ENCODE peak calls at places on chromosome 22, in seven cellular contexts. F is A549, A is IMR-90, G is right lobe of liver, S is suprapubic skin, D is ovary, E is vagina. K is an unnamed sample.

GRCh38 chr22:17969732-17970131 is 54.6 kb downstream of the MICAL3 start:
- DNase-seq in F (peak; percentile 58), A (peak; percentile 99), G (no peak), S (no peak), D (peak; percentile 56), E (no peak), K (no peak)

GRCh38 chr22:31680764-31681624 is 19.0 kb upstream of the PISD start:
- DNase-seq in F (no peak), A (peak; percentile 79), G (no peak), S (no peak), D (no peak), E (no peak), K (no peak)

GRCh38 chr22:32644252-32645100 is 157.0 kb upstream of the TIMP3 start:
- DNase-seq in F (no peak), A (peak; percentile 59), G (peak; percentile 75), S (peak; percentile 84), D (peak; percentile 55), E (no peak), K (peak; percentile 48)

GRCh38 chr22:20021196-20022181 is 579 bp downstream of the TANGO2 start:
- DNase-seq in F (no peak), A (peak; percentile 54), G (peak; percentile 83), S (no peak), D (no peak), E (no peak), K (peak; percentile 96)

GRCh38 chr22:19115628-19116027 is 6.6 kb downstream of the DGCR2 start:
- DNase-seq in F (no peak), A (no peak), G (no peak), S (no peak), D (no peak), E (no peak), K (no peak)

GRCh38 chr22:50102946-50103345 is 13.1 kb downstream of the MOV10L1 start:
- DNase-seq in F (peak; percentile 10), A (no peak), G (peak; percentile 55), S (no peak), D (no peak), E (no peak), K (peak; percentile 32)

GRCh38 chr22:24406322-24407277 is 20.8 kb upstream of the ADORA2A start:
- DNase-seq in F (no peak), A (no peak), G (peak; percentile 28), S (no peak), D (peak; percentile 39), E (no peak), K (no peak)

GRCh38 chr22:49010086-49010863 is 817.4 kb downstream of the BRD1 start:
- DNase-seq in F (no peak), A (no peak), G (no peak), S (no peak), D (peak; percentile 17), E (no peak), K (no peak)

GRCh38 chr22:44003776-44004460 is 20.2 kb upstream of the PARVB start:
- DNase-seq in F (no peak), A (no peak), G (no peak), S (no peak), D (no peak), E (no peak), K (no peak)

GRCh38 chr22:19228174-19228573 is 49.6 kb upstream of the SLC25A1 start:
- DNase-seq in F (no peak), A (no peak), G (no peak), S (no peak), D (no peak), E (no peak), K (peak; percentile 84)

GRCh38 chr22:31898911-31899310 is 45.4 kb upstream of the YWHAH start:
- DNase-seq in F (no peak), A (no peak), G (no peak), S (no peak), D (no peak), E (no peak), K (no peak)

GRCh38 chr22:39278040-39278439 is 33.3 kb upstream of the PDGFB start:
- DNase-seq in F (no peak), A (peak; percentile 53), G (peak; percentile 62), S (no peak), D (no peak), E (no peak), K (no peak)

GRCh38 chr22:40026641-40027040 is 31.9 kb downstream of the FAM83F start:
- DNase-seq in F (no peak), A (no peak), G (no peak), S (no peak), D (no peak), E (no peak), K (no peak)

GRCh38 chr22:49525776-49526535 is 301.7 kb downstream of the BRD1 start:
- DNase-seq in F (no peak), A (no peak), G (no peak), S (no peak), D (no peak), E (no peak), K (peak; percentile 18)

GRCh38 chr22:31504282-31504681 is 7.9 kb downstream of the SFI1 start:
- DNase-seq in F (no peak), A (peak; percentile 65), G (no peak), S (no peak), D (no peak), E (no peak), K (no peak)

GRCh38 chr22:31532060-31532459 is 35.7 kb downstream of the SFI1 start:
- DNase-seq in F (no peak), A (peak; percentile 3), G (no peak), S (no peak), D (no peak), E (no peak), K (no peak)

GRCh38 chr22:44248926-44249325 is 63.8 kb downstream of the SHISAL1 start:
- DNase-seq in F (no peak), A (no peak), G (no peak), S (no peak), D (no peak), E (no peak), K (no peak)

GRCh38 chr22:44524806-44525205 is 26.8 kb upstream of the RTL6 start:
- DNase-seq in F (no peak), A (no peak), G (no peak), S (peak; percentile 10), D (no peak), E (no peak), K (no peak)

GRCh38 chr22:39207141-39208012 is 37.4 kb downstream of the PDGFB start:
- DNase-seq in F (no peak), A (peak; percentile 11), G (no peak), S (peak; percentile 60), D (no peak), E (no peak), K (no peak)

GRCh38 chr22:17086750-17087149 is 1.9 kb downstream of the IL17RA start:
- DNase-seq in F (no peak), A (no peak), G (no peak), S (peak; percentile 54), D (no peak), E (no peak), K (no peak)

GRCh38 chr22:32475428-32476010 is 908 bp downstream of the FBXO7 start:
- DNase-seq in F (no peak), A (no peak), G (peak; percentile 35), S (no peak), D (peak; percentile 50), E (no peak), K (peak; percentile 66)

GRCh38 chr22:33328789-33329296 is 270.7 kb upstream of the SYN3 start:
- DNase-seq in F (peak; percentile 47), A (peak; percentile 86), G (no peak), S (no peak), D (no peak), E (no peak), K (no peak)

GRCh38 chr22:20211997-20212753 is 55.9 kb downstream of the RTN4R start:
- DNase-seq in F (no peak), A (peak; percentile 7), G (peak; percentile 88), S (no peak), D (peak; percentile 76), E (no peak), K (peak; percentile 98)

GRCh38 chr22:49880281-49880680 is 26.6 kb downstream of the ZBED4 start:
- DNase-seq in F (no peak), A (no peak), G (no peak), S (no peak), D (no peak), E (no peak), K (peak; percentile 36)

GRCh38 chr22:37749831-37750595 is 53.2 kb downstream of the TRIOBP start:
- DNase-seq in F (no peak), A (peak; percentile 78), G (no peak), S (no peak), D (no peak), E (no peak), K (peak; percentile 81)
- TF ChIP-seq POLR2A in F (no peak), A (no peak), G (no peak), S (no peak), D (no peak), E (no peak), K (no peak)

GRCh38 chr22:23032681-23033080 is 37.6 kb upstream of the GNAZ start:
- DNase-seq in F (no peak), A (no peak), G (no peak), S (no peak), D (no peak), E (no peak), K (no peak)

GRCh38 chr22:23033116-23033905 is 37.0 kb upstream of the GNAZ start:
- DNase-seq in F (no peak), A (no peak), G (no peak), S (no peak), D (no peak), E (no peak), K (peak; percentile 25)

GRCh38 chr22:23036684-23037428 is 33.5 kb upstream of the GNAZ start:
- DNase-seq in F (no peak), A (peak; percentile 41), G (no peak), S (no peak), D (no peak), E (no peak), K (no peak)

GRCh38 chr22:23035557-23036277 is 34.6 kb upstream of the GNAZ start:
- DNase-seq in F (no peak), A (no peak), G (no peak), S (no peak), D (no peak), E (no peak), K (no peak)

GRCh38 chr22:23034621-23035556 is 35.4 kb upstream of the GNAZ start:
- DNase-seq in F (no peak), A (no peak), G (no peak), S (no peak), D (no peak), E (no peak), K (no peak)
- TF ChIP-seq POLR2A in F (no peak), A (no peak), G (no peak), S (no peak), D (no peak), E (no peak), K (no peak)

GRCh38 chr22:41523464-41524221 is 20.6 kb downstream of the POLR3H start:
- DNase-seq in F (no peak), A (peak; percentile 89), G (no peak), S (no peak), D (peak; percentile 68), E (no peak), K (no peak)
- TF ChIP-seq POLR2A in F (no peak), A (no peak), G (no peak), S (no peak), D (no peak), E (no peak), K (no peak)

DNA sequence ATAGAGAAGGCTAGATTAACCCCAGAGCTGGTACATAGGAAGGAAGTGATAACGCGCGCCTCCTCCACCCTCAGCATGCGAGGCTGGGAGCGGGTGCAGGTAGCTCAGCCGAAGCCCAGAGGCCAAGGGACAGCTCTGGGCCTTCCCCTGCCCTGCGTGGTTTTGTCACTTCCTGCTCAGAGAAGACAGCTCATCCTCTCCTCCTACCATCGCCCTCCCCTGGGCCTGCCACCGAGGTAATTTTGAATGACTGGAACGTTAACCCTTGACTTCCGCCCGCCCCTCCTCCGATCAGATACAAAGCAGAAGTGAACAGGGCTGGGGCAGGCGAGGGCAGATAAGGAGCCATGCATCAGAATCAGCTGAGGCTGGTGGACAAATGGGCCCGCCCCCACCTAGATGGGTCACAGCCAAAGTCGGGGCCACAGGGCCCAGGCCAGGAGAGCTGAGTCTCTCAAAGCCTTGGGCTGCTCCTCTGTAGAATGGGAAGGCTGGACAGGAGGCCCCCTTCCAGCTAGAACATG is 1.6 kb downstream of the RAC2 start:
- DNase-seq in F (no peak), A (peak; percentile 38), G (peak; percentile 64), S (peak; percentile 79), D (no peak), E (no peak), K (peak; percentile 14)
- TF ChIP-seq POLR2A in F (no peak), A (no peak), G (no peak), S (no peak), D (no peak), E (no peak), K (no peak)

K was measured in thyroid gland.